ENCODE peak calls at places on chromosomes 13 and 19, in four cellular contexts. One of them, this sample, is unnamed.
A peak's percentile ranks its signal among the peaks of the same experiment; 100 is the strongest.

GRCh38 chr13:49585220-49586157 is at the start of gene RCBTB1:
- DNase-seq in mucosa of descending colon: peak; percentile 80
- DNase-seq in CD8-positive, alpha-beta memory T cell: peak; percentile 83
- DNase-seq in lower lobe of right lung: peak; percentile 78
- DNase-seq in this sample: peak; percentile 86

GRCh38 chr13:74406439-74406838 is 272.2 kb upstream of the KLF12 start:
- DNase-seq in CD8-positive, alpha-beta memory T cell: no peak
- DNase-seq in lower lobe of right lung: no peak
- DNase-seq in mucosa of descending colon: no peak
- DNase-seq in this sample: no peak

GRCh38 chr19:48487944-48488343 is 18.8 kb downstream of the CYTH2 start:
- DNase-seq in mucosa of descending colon: peak; percentile 67
- DNase-seq in lower lobe of right lung: no peak
- DNase-seq in CD8-positive, alpha-beta memory T cell: no peak
- DNase-seq in this sample: peak; percentile 86

GRCh38 chr19:52566121-52566520 is 4.0 kb upstream of the ZNF701 start:
- DNase-seq in mucosa of descending colon: no peak
- DNase-seq in lower lobe of right lung: no peak
- DNase-seq in CD8-positive, alpha-beta memory T cell: no peak
- DNase-seq in this sample: no peak

GRCh38 chr19:46766569-46767317 is 20.5 kb upstream of the STRN4 start:
- DNase-seq in CD8-positive, alpha-beta memory T cell: peak; percentile 75
- DNase-seq in mucosa of descending colon: peak; percentile 64
- DNase-seq in lower lobe of right lung: peak; percentile 74
- DNase-seq in this sample: no peak

GRCh38 chr19:54062643-54063042 is 1.1 kb downstream of the VSTM1 start:
- DNase-seq in lower lobe of right lung: peak; percentile 82
- DNase-seq in CD8-positive, alpha-beta memory T cell: no peak
- DNase-seq in mucosa of descending colon: no peak
- DNase-seq in this sample: peak; percentile 80

GRCh38 chr19:38739440-38740251 is 4.6 kb downstream of the CAPN12 start:
- DNase-seq in CD8-positive, alpha-beta memory T cell: peak; percentile 47
- DNase-seq in mucosa of descending colon: no peak
- DNase-seq in lower lobe of right lung: peak; percentile 45
- DNase-seq in this sample: peak; percentile 56

GRCh38 chr13:109785892-109786450 is 412 bp downstream of the IRS2 start:
- DNase-seq in lower lobe of right lung: peak; percentile 61
- DNase-seq in CD8-positive, alpha-beta memory T cell: no peak
- DNase-seq in mucosa of descending colon: peak; percentile 21
- DNase-seq in this sample: no peak

GRCh38 chr13:20231839-20232555 is at the start of gene GJB6:
- DNase-seq in lower lobe of right lung: no peak
- DNase-seq in CD8-positive, alpha-beta memory T cell: no peak
- DNase-seq in mucosa of descending colon: peak; percentile 18
- DNase-seq in this sample: no peak

GRCh38 chr13:97018029-97018819 is 23.9 kb upstream of the OXGR1 start:
- DNase-seq in lower lobe of right lung: no peak
- DNase-seq in CD8-positive, alpha-beta memory T cell: peak; percentile 52
- DNase-seq in mucosa of descending colon: peak; percentile 63
- DNase-seq in this sample: no peak

GRCh38 chr13:97193577-97193976 is 28.6 kb upstream of the MBNL2 start:
- DNase-seq in mucosa of descending colon: no peak
- DNase-seq in lower lobe of right lung: no peak
- DNase-seq in CD8-positive, alpha-beta memory T cell: no peak
- DNase-seq in this sample: no peak

GRCh38 chr19:10289167-10289835 is 451 bp upstream of the ICAM5 start:
- DNase-seq in lower lobe of right lung: peak; percentile 83
- DNase-seq in CD8-positive, alpha-beta memory T cell: peak; percentile 78
- DNase-seq in mucosa of descending colon: peak; percentile 45
- DNase-seq in this sample: peak; percentile 86

GRCh38 chr13:108963276-108963810 is 333.9 kb downstream of the MYO16 start:
- DNase-seq in CD8-positive, alpha-beta memory T cell: no peak
- DNase-seq in lower lobe of right lung: no peak
- DNase-seq in mucosa of descending colon: no peak
- DNase-seq in this sample: no peak

GRCh38 chr13:20608438-20609020 is 41.6 kb downstream of the IFT88 start:
- DNase-seq in lower lobe of right lung: no peak
- DNase-seq in mucosa of descending colon: no peak
- DNase-seq in CD8-positive, alpha-beta memory T cell: no peak
- DNase-seq in this sample: no peak

GRCh38 chr13:32537580-32538233 is 888 bp downstream of the N4BP2L2 start:
- DNase-seq in CD8-positive, alpha-beta memory T cell: peak; percentile 59
- DNase-seq in mucosa of descending colon: peak; percentile 44
- DNase-seq in lower lobe of right lung: peak; percentile 65
- DNase-seq in this sample: peak; percentile 78

GRCh38 chr19:677601-678380 is 1.6 kb downstream of the FSTL3 start:
- DNase-seq in lower lobe of right lung: no peak
- DNase-seq in CD8-positive, alpha-beta memory T cell: no peak
- DNase-seq in mucosa of descending colon: no peak
- DNase-seq in this sample: peak; percentile 78

GRCh38 chr19:51884713-51885112 is 3.0 kb downstream of the ZNF577 start:
- DNase-seq in CD8-positive, alpha-beta memory T cell: no peak
- DNase-seq in mucosa of descending colon: no peak
- DNase-seq in lower lobe of right lung: no peak
- DNase-seq in this sample: no peak

GRCh38 chr19:7502552-7502951 is 13.4 kb upstream of the ZNF358 start:
- DNase-seq in mucosa of descending colon: no peak
- DNase-seq in CD8-positive, alpha-beta memory T cell: no peak
- DNase-seq in lower lobe of right lung: no peak
- DNase-seq in this sample: no peak

GRCh38 chr13:112759834-112760233 is 70.0 kb downstream of the ATP11A start:
- DNase-seq in lower lobe of right lung: no peak
- DNase-seq in mucosa of descending colon: no peak
- DNase-seq in CD8-positive, alpha-beta memory T cell: no peak
- DNase-seq in this sample: no peak

GRCh38 chr13:20704459-20705069 is 1.1 kb downstream of the IL17D start:
- DNase-seq in lower lobe of right lung: no peak
- DNase-seq in mucosa of descending colon: no peak
- DNase-seq in CD8-positive, alpha-beta memory T cell: no peak
- DNase-seq in this sample: no peak

GRCh38 chr13:48121733-48122132 is 26.8 kb upstream of the MED4 start:
- DNase-seq in mucosa of descending colon: no peak
- DNase-seq in CD8-positive, alpha-beta memory T cell: no peak
- DNase-seq in lower lobe of right lung: no peak
- DNase-seq in this sample: no peak

GRCh38 chr13:112877066-112877465 is 91.9 kb upstream of the MCF2L start:
- DNase-seq in mucosa of descending colon: no peak
- DNase-seq in CD8-positive, alpha-beta memory T cell: peak; percentile 33
- DNase-seq in lower lobe of right lung: peak; percentile 36
- DNase-seq in this sample: no peak

GRCh38 chr13:23609414-23610186 is 39.4 kb downstream of the TNFRSF19 start:
- DNase-seq in mucosa of descending colon: peak; percentile 26
- DNase-seq in lower lobe of right lung: no peak
- DNase-seq in CD8-positive, alpha-beta memory T cell: no peak
- DNase-seq in this sample: no peak

GRCh38 chr13:44790289-44790688 is 199.0 kb downstream of the NUFIP1 start:
- DNase-seq in CD8-positive, alpha-beta memory T cell: no peak
- DNase-seq in lower lobe of right lung: no peak
- DNase-seq in mucosa of descending colon: peak; percentile 15
- DNase-seq in this sample: no peak

GRCh38 chr13:99304541-99304940 is 2.7 kb downstream of the GPR183 start:
- DNase-seq in lower lobe of right lung: no peak
- DNase-seq in CD8-positive, alpha-beta memory T cell: no peak
- DNase-seq in mucosa of descending colon: no peak
- DNase-seq in this sample: no peak

GRCh38 chr13:99302637-99303505 is 4.3 kb downstream of the GPR183 start:
- DNase-seq in lower lobe of right lung: no peak
- DNase-seq in mucosa of descending colon: no peak
- DNase-seq in CD8-positive, alpha-beta memory T cell: no peak
- DNase-seq in this sample: no peak

GRCh38 chr13:99301913-99302636 is 5.1 kb downstream of the GPR183 start:
- DNase-seq in mucosa of descending colon: no peak
- DNase-seq in CD8-positive, alpha-beta memory T cell: no peak
- DNase-seq in lower lobe of right lung: no peak
- DNase-seq in this sample: no peak

GRCh38 chr13:99305180-99305965 is 1.8 kb downstream of the GPR183 start:
- DNase-seq in mucosa of descending colon: no peak
- DNase-seq in lower lobe of right lung: no peak
- DNase-seq in CD8-positive, alpha-beta memory T cell: no peak
- DNase-seq in this sample: no peak

DNA sequence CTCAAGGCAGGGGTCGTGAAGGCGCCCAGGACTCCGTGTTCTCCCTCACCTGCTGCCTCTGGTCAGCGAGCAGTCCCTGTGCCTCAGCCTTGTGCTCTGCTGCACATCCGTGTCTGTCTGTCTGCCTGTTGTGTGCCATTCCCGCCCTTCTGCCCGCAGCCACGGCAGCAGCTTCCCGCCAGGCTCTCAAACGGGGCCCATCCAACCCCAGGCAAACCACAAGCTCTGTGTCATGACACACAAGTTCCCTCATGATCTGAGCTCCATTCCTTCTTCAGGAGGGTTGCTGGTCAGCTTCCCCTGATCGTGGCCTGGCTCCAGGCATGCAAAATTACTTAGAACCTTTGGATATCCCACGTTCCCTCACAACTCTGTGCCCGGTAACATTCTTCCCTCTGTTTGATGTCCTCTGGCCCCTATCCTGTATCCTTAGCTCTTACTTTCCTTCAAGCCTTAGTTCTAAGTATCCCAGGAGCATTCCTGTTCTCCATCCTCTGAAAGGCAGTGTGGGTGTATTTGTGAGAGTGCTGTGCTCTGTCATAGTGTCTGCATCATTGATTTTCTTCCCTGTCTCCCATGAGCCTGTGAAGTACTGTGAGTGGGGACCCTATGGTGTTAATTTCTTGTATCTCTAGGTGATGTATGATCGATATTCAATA is 3.2 kb downstream of the GPR183 start:
- DNase-seq in mucosa of descending colon: no peak
- DNase-seq in lower lobe of right lung: no peak
- DNase-seq in CD8-positive, alpha-beta memory T cell: peak; percentile 57
- DNase-seq in this sample: peak; percentile 65
- H3K4me3 ChIP-seq in mucosa of descending colon: no peak overlapping the region
- H3K4me3 ChIP-seq in lower lobe of right lung: peak overlapping the region; percentile 39
- H3K4me3 ChIP-seq in CD8-positive, alpha-beta memory T cell: peak overlapping the region; percentile 50
- H3K4me3 ChIP-seq in this sample: peak overlapping the region; percentile 25

DNA sequence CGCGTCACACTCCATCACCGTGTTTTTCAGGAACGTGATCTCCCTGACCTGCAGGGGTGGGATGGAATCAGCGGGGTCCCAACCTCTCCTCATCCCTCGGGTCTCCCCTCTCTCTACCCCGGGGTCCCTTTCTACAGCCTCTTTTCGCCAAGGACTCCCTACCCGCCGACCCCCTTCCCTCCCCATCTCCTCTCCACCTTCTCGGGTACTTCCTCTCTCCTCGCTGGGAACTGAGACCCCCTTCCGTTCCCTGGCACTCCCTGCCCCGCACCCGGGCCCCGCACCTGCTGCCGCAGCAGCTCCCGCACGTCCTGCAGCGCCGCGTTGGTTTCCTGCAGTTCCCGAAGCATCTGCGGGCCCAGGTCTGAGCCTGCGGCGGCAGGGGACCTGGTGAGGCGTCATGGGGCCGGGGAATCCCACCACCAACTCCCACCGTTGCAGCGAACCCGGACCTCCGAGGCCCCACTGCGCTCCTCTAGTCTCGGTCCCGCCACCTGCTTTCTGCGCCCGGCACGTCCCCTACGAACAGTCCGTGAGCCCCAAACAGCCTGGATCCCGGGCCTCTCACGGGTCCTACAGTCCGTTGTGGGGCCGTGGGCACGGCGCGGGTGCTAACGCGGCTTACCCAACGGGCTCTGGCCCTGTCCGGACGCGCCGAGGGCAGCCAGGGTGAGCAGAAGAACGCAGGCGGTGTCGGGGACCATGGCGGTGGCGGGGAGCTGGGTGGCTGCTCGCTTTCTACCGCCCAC is at the start of gene COMP:
- DNase-seq in mucosa of descending colon: no peak
- DNase-seq in lower lobe of right lung: no peak
- DNase-seq in CD8-positive, alpha-beta memory T cell: no peak
- DNase-seq in this sample: no peak
- H3K4me3 ChIP-seq in mucosa of descending colon: no peak within 1 kb of the TSS
- H3K4me3 ChIP-seq in lower lobe of right lung: peak within 1 kb of the TSS; percentile 39
- H3K4me3 ChIP-seq in CD8-positive, alpha-beta memory T cell: no peak within 1 kb of the TSS
- H3K4me3 ChIP-seq in this sample: peak within 1 kb of the TSS; percentile 33

DNA sequence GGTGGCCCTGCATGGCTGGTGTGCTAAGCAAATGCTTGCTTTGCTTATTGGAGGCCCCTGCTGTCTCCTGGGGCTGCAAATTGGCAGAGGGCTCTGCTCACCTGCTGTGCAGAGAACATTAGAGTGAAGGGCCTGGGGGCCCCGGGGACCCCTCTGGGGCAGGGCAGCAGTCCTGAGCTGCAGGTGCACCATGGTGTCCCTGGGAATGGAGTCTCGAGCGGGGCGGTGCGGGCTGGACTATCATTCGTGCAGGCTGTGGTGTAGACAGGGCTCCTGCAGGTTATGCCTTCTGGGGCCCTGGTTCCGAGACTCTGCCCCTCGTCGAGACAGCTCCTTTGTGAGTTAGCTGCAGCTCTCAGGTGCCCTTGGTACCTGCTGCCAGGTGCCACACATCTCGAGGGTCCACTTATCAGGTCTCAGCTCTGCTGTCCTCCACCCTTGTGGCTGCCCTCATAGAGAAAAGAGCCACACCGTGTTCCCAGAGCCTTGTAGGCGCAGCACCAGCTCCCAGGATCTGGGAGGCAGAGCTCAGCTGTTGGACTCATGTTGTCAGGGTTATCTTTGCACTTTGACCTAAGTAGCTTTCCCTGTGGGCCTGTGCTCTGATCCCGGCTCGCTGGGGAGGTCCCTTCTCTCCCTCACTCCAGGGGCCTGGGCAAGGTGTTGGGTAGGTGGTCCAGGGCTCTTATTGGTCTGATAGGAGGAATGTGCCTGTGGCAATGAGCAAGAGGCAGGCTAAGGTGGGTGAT is 58.0 kb upstream of the ZNF536 start:
- DNase-seq in CD8-positive, alpha-beta memory T cell: no peak
- DNase-seq in mucosa of descending colon: no peak
- DNase-seq in lower lobe of right lung: no peak
- DNase-seq in this sample: no peak
- H3K4me3 ChIP-seq in CD8-positive, alpha-beta memory T cell: no peak overlapping the region
- H3K4me3 ChIP-seq in mucosa of descending colon: no peak overlapping the region
- H3K4me3 ChIP-seq in lower lobe of right lung: no peak overlapping the region
- H3K4me3 ChIP-seq in this sample: no peak overlapping the region

DNA sequence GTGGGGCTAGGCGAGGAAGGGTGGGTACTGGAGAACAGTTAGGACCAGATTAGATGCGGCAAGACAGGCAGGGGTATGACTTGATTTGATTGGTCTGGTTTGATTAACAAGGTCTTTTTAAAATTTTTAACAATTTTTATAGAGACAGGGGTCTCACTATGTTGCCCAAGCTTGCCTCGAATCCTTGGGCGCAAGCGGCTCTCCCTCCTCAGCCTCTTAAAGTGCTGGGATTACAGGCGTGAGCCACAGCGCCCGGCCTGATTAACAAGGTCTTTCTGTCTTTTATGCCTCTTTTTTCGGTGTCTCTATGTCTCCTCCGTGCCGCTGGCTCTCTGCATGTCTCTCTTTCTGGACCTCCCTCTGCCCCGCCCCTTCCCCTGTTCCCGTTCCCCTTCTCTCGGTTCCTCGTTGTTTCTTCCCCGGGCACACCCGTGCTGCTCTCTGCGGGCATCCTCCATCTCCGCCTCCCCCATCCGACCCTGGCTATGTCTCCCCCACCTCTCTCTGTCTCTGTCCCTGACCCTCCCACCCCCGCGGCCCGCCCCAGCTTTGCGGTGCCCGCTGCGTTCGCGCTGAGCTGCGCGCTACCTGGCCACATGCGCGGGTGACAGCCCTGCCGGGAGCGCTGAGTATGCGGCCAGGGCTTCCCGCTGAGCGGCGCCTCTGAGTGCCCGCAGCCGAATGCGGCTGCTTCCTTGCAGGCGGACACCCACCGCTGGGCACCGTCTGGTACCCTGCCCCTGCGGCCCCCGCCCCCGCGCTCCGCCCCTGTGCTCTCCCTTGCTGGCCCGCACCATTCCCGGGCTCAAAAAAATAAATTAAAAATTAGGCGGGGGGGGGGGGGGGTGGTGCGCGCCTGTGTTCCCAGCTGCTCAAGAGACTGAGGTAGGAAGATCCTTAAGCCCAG is 8.1 kb upstream of the SDHAF1 start:
- DNase-seq in CD8-positive, alpha-beta memory T cell: no peak
- DNase-seq in mucosa of descending colon: peak; percentile 31
- DNase-seq in lower lobe of right lung: peak; percentile 68
- DNase-seq in this sample: no peak
- H3K4me3 ChIP-seq in CD8-positive, alpha-beta memory T cell: no peak overlapping the region
- H3K4me3 ChIP-seq in mucosa of descending colon: no peak overlapping the region
- H3K4me3 ChIP-seq in lower lobe of right lung: peak overlapping the region; percentile 38
- H3K4me3 ChIP-seq in this sample: peak overlapping the region; percentile 35